ENCODE peak calls at places on chromosomes 5 and 9, in eight cellular contexts. S, M, T, Q, U, B, F and I are unnamed samples.

GRCh38 chr9:551986-552930 is 289.2 kb upstream of the DMRT1 start:
- DNase-seq in S (no peak), M (no peak), T (no peak), Q (no peak), U (no peak), B (peak; percentile 24), F (no peak), I (no peak)

GRCh38 chr5:57862471-57863282 is 380.1 kb upstream of the ACTBL2 start:
- DNase-seq in S (no peak), M (no peak), T (no peak), Q (no peak), U (no peak), B (no peak), F (peak; percentile 10), I (no peak)

GRCh38 chr5:91170266-91170665 is 212.9 kb downstream of the ARRDC3 start:
- DNase-seq in S (no peak), M (no peak), T (no peak), Q (no peak), U (no peak), B (no peak), F (no peak), I (no peak)

GRCh38 chr5:143267186-143267585 is 136.3 kb downstream of the NR3C1 start:
- DNase-seq in S (no peak), M (no peak), T (no peak), Q (no peak), U (no peak), B (no peak), F (no peak), I (no peak)

GRCh38 chr5:31954091-31954490 is 220.0 kb downstream of the GOLPH3 start:
- DNase-seq in S (no peak), M (no peak), T (no peak), Q (no peak), U (no peak), B (no peak), F (no peak), I (no peak)

GRCh38 chr5:173451031-173451430 is 122.8 kb upstream of the STC2 start:
- DNase-seq in S (peak; percentile 40), M (no peak), T (peak; percentile 5), Q (no peak), U (peak; percentile 27), B (no peak), F (no peak), I (no peak)

GRCh38 chr5:113447651-113448050 is 12.9 kb upstream of the TSSK1B start:
- DNase-seq in S (no peak), M (no peak), T (peak; percentile 81), Q (no peak), U (peak; percentile 2), B (no peak), F (no peak), I (no peak)

GRCh38 chr5:123344819-123345426 is 78.3 kb downstream of the CEP120 start:
- DNase-seq in S (peak; percentile 67), M (no peak), T (peak; percentile 27), Q (no peak), U (peak; percentile 31), B (no peak), F (peak; percentile 31), I (peak; percentile 60)

GRCh38 chr9:34576593-34576935 is 13.0 kb downstream of the CNTFR start:
- DNase-seq in S (no peak), M (no peak), T (peak; percentile 84), Q (no peak), U (no peak), B (no peak), F (no peak), I (no peak)

GRCh38 chr5:122500245-122501086 is 188.4 kb downstream of the SNCAIP start:
- DNase-seq in S (peak; percentile 41), M (no peak), T (peak; percentile 46), Q (no peak), U (peak; percentile 47), B (no peak), F (peak; percentile 73), I (peak; percentile 68)

GRCh38 chr5:1011226-1011631 is 2.6 kb downstream of the NKD2 start:
- DNase-seq in S (no peak), M (no peak), T (peak; percentile 39), Q (peak; percentile 22), U (peak; percentile 36), B (peak; percentile 52), F (no peak), I (no peak)

GRCh38 chr9:23258569-23258968 is 567.5 kb downstream of the ELAVL2 start:
- DNase-seq in S (no peak), M (no peak), T (no peak), Q (no peak), U (no peak), B (no peak), F (no peak), I (no peak)

GRCh38 chr5:179171816-179172745 is 111.9 kb downstream of the ZNF354C start:
- DNase-seq in S (no peak), M (no peak), T (no peak), Q (no peak), U (no peak), B (no peak), F (no peak), I (no peak)

GRCh38 chr9:87270241-87271234 is 227.1 kb upstream of the DAPK1 start:
- DNase-seq in S (no peak), M (no peak), T (no peak), Q (peak; percentile 35), U (no peak), B (no peak), F (peak; percentile 72), I (no peak)

GRCh38 chr9:124220551-124221451 is 36.9 kb upstream of the NEK6 start:
- DNase-seq in S (peak; percentile 17), M (peak; percentile 37), T (no peak), Q (no peak), U (peak; percentile 30), B (no peak), F (peak; percentile 28), I (peak; percentile 46)

GRCh38 chr5:135979510-135979909 is 24.7 kb upstream of the LECT2 start:
- DNase-seq in S (no peak), M (no peak), T (no peak), Q (no peak), U (no peak), B (no peak), F (peak; percentile 57), I (no peak)

GRCh38 chr5:9381464-9381863 is 164.4 kb downstream of the SEMA5A start:
- DNase-seq in S (no peak), M (no peak), T (no peak), Q (no peak), U (no peak), B (no peak), F (no peak), I (no peak)

GRCh38 chr5:31781772-31782171 is 142.8 kb downstream of the PDZD2 start:
- DNase-seq in S (no peak), M (no peak), T (no peak), Q (no peak), U (no peak), B (no peak), F (no peak), I (no peak)

GRCh38 chr5:106849266-106849665 is 821.5 kb downstream of the EFNA5 start:
- DNase-seq in S (no peak), M (no peak), T (no peak), Q (no peak), U (no peak), B (no peak), F (no peak), I (no peak)

GRCh38 chr9:79581794-79582193 is 10.0 kb downstream of the TLE4 start:
- DNase-seq in S (no peak), M (no peak), T (no peak), Q (no peak), U (no peak), B (peak; percentile 81), F (peak; percentile 85), I (no peak)

GRCh38 chr5:163508753-163509152 is 3.3 kb downstream of the MAT2B start:
- DNase-seq in S (no peak), M (no peak), T (no peak), Q (no peak), U (no peak), B (no peak), F (no peak), I (no peak)

GRCh38 chr5:151643385-151643784 is 43.3 kb downstream of the SPARC start:
- DNase-seq in S (no peak), M (no peak), T (no peak), Q (no peak), U (no peak), B (no peak), F (no peak), I (no peak)